ENCODE peak calls at places on chromosome 19, in nine cellular contexts. O is stomach, U is GM12878, R is HepG2, T is H1, Z is upper lobe of left lung, M is sigmoid colon, Y is suprapubic skin, I is SK-N-SH. W is an unnamed sample.

GRCh38 chr19:5914946-5915781 is 1.1 kb downstream of the CAPS start:
- DNase-seq in O (peak; percentile 80), U (no peak), R (no peak), T (no peak), Z (peak; percentile 77), M (no peak), Y (no peak), I (no peak), W (peak; percentile 62)

GRCh38 chr19:42409477-42409876 is 17.7 kb downstream of the LIPE start:
- DNase-seq in O (peak; percentile 36), U (no peak), R (no peak), T (no peak), Z (peak; percentile 68), M (no peak), Y (no peak), I (peak; percentile 54), W (no peak)

GRCh38 chr19:5828661-5829566 is 10.6 kb downstream of the FUT6 start:
- DNase-seq in O (peak; percentile 55), U (no peak), R (no peak), T (peak; percentile 70), Z (peak; percentile 80), M (peak; percentile 93), Y (no peak), I (peak; percentile 89), W (peak; percentile 58)

GRCh38 chr19:7852851-7853759 is 21.1 kb downstream of the PRR36 start:
- DNase-seq in O (peak; percentile 87), U (no peak), R (peak; percentile 90), T (peak; percentile 97), Z (peak; percentile 92), M (no peak), Y (no peak), I (peak; percentile 97), W (peak; percentile 86)

GRCh38 chr19:52473655-52474350 is 20.4 kb downstream of the ZNF578 start:
- DNase-seq in O (no peak), U (no peak), R (no peak), T (no peak), Z (no peak), M (no peak), Y (no peak), I (no peak), W (no peak)

GRCh38 chr19:1210227-1210538 is 4.6 kb downstream of the STK11 start:
- DNase-seq in O (no peak), U (no peak), R (no peak), T (no peak), Z (no peak), M (no peak), Y (no peak), I (no peak), W (no peak)

GRCh38 chr19:9329999-9330398 is 6.0 kb downstream of the ZNF559 start:
- DNase-seq in O (no peak), U (no peak), R (no peak), T (no peak), Z (no peak), M (no peak), Y (no peak), I (no peak), W (no peak)

GRCh38 chr19:44846455-44847143 is 502 bp downstream of the NECTIN2 start:
- DNase-seq in O (no peak), U (no peak), R (no peak), T (peak; percentile 95), Z (no peak), M (peak; percentile 80), Y (no peak), I (peak; percentile 48), W (peak; percentile 48)

GRCh38 chr19:35011091-35011689 is 11.1 kb downstream of the GRAMD1A start:
- DNase-seq in O (no peak), U (no peak), R (no peak), T (no peak), Z (no peak), M (peak; percentile 65), Y (no peak), I (no peak), W (no peak)

GRCh38 chr19:18848860-18849661 is 17.3 kb downstream of the UPF1 start:
- DNase-seq in O (no peak), U (no peak), R (no peak), T (no peak), Z (peak; percentile 54), M (peak; percentile 86), Y (peak; percentile 74), I (peak; percentile 70), W (peak; percentile 49)

GRCh38 chr19:2973229-2973628 is 4.1 kb upstream of the TLE6 start:
- DNase-seq in O (no peak), U (no peak), R (no peak), T (no peak), Z (no peak), M (no peak), Y (no peak), I (no peak), W (no peak)

GRCh38 chr19:46016426-46017094 is 6.3 kb downstream of the PGLYRP1 start:
- DNase-seq in O (peak; percentile 85), U (peak; percentile 11), R (peak; percentile 43), T (peak; percentile 86), Z (peak; percentile 93), M (peak; percentile 87), Y (no peak), I (peak; percentile 94), W (peak; percentile 87)

GRCh38 chr19:33340991-33341390 is 32.5 kb upstream of the CEBPG start:
- DNase-seq in O (no peak), U (no peak), R (no peak), T (no peak), Z (no peak), M (no peak), Y (no peak), I (no peak), W (no peak)

GRCh38 chr19:46069841-46070341 is 29.1 kb upstream of the IGFL4 start:
- DNase-seq in O (no peak), U (no peak), R (peak; percentile 42), T (no peak), Z (no peak), M (no peak), Y (no peak), I (no peak), W (no peak)

GRCh38 chr19:23872282-23872919 is 42.3 kb upstream of the ZNF726 start:
- DNase-seq in O (no peak), U (no peak), R (no peak), T (no peak), Z (no peak), M (no peak), Y (no peak), I (no peak), W (no peak)

GRCh38 chr19:23868630-23869029 is 46.1 kb upstream of the ZNF726 start:
- DNase-seq in O (no peak), U (no peak), R (no peak), T (no peak), Z (no peak), M (no peak), Y (no peak), I (no peak), W (no peak)

DNA sequence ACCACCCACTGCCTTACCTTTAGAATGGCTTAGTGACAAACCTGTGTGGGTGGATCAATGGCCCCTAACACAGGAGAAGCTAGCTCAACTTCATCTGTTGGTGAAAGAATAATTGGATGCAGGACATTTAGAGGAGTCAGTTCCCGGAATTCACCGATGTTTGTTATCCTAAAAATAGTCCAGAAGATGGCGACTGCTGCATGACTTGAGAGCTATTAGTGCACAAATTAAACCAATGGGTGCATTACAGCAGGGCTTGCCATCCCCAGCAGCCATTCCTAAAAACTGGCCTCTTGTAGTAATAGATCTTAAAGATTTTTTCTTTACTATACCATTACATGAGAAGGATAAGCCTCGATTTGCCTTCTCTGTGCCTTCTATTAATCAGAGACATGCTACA is 46.8 kb upstream of the ZNF726 start:
- DNase-seq in O (no peak), U (no peak), R (no peak), T (no peak), Z (no peak), M (no peak), Y (no peak), I (peak; percentile 8), W (no peak)
- TF ChIP-seq POLR2AphosphoS5 in O (no peak), U (no peak), R (no peak), T (no peak), Z (no peak), M (no peak), Y (no peak), I (no peak), W (no peak)

GRCh38 chr19:50269653-50270052 is 59.5 kb downstream of the KCNC3 start:
- DNase-seq in O (no peak), U (no peak), R (no peak), T (no peak), Z (no peak), M (no peak), Y (no peak), I (no peak), W (no peak)

GRCh38 chr19:50268501-50268900 is 60.7 kb downstream of the KCNC3 start:
- DNase-seq in O (no peak), U (no peak), R (no peak), T (no peak), Z (no peak), M (no peak), Y (no peak), I (no peak), W (no peak)

GRCh38 chr19:50275577-50276368 is 53.4 kb downstream of the KCNC3 start:
- DNase-seq in O (no peak), U (no peak), R (peak; percentile 79), T (no peak), Z (peak; percentile 75), M (no peak), Y (no peak), I (no peak), W (no peak)

GRCh38 chr19:50273821-50274220 is 55.4 kb downstream of the KCNC3 start:
- DNase-seq in O (no peak), U (no peak), R (no peak), T (no peak), Z (no peak), M (no peak), Y (no peak), I (no peak), W (no peak)

GRCh38 chr19:50272263-50272897 is 56.8 kb downstream of the KCNC3 start:
- DNase-seq in O (no peak), U (no peak), R (no peak), T (no peak), Z (peak; percentile 76), M (no peak), Y (no peak), I (no peak), W (no peak)
- H3K4me3 ChIP-seq in O (no peak overlapping the region), U (no peak overlapping the region), R (no peak overlapping the region), T (no peak overlapping the region), Z (no peak overlapping the region), M (no peak overlapping the region), Y (no peak overlapping the region), I (no peak overlapping the region), W (no peak overlapping the region)

GRCh38 chr19:17415107-17415506 is 4.7 kb upstream of the MVB12A start:
- DNase-seq in O (no peak), U (no peak), R (no peak), T (no peak), Z (no peak), M (no peak), Y (no peak), I (no peak), W (no peak)
- TF ChIP-seq EP300 in O (no peak), U (no peak), R (no peak), T (no peak), Z (no peak), M (no peak), Y (no peak), I (no peak), W (no peak)

DNA sequence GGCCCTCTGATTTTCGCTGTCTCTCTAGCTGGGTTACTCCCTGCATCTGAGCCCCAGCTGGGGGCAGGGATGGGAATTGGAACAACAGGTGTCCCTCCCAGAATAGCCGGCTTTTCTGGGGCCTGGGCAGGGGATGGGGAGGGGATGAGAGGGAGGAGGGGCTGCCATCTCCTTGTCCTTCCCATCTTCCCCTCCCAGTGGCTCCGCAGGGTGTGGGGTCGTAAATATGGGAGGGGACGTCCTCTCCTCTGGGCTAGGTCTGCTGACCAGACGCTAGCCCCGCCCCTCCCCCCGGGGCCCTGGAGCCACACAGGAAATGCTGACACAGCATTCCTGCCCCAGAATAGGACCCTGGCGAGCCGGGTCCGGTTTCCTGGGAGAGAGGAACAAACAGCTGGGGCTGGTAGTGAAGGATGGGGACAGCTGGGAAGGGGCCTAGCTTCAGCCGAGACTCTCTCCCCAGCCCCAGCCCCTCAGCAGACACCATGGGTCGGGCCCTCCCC is 1.1 kb downstream of the RYR1 start:
- DNase-seq in O (no peak), U (no peak), R (no peak), T (peak; percentile 89), Z (no peak), M (no peak), Y (no peak), I (no peak), W (peak; percentile 16)
- TF ChIP-seq POLR2AphosphoS5 in O (no peak), U (no peak), R (no peak), T (no peak), Z (no peak), M (no peak), Y (no peak), I (no peak), W (no peak)

W was measured in transverse colon.